ENCODE peak calls at places on chromosomes 12 and 14, in five cellular contexts. L, N, B, F and R are unnamed samples.
A peak's percentile ranks its signal among the peaks of the same experiment; 100 is the strongest.

GRCh38 chr14:63543826-63544320 is 696 bp upstream of the PPP2R5E start:
- DNase-seq in B (peak; percentile 43), L (no peak), N (no peak), F (no peak), R (no peak)

GRCh38 chr12:59973515-59973914 is 377.7 kb downstream of the SLC16A7 start:
- DNase-seq in F (no peak), N (peak; percentile 40), L (no peak), B (peak; percentile 82), R (no peak)

GRCh38 chr12:96034631-96035282 is 630 bp downstream of the LTA4H start:
- DNase-seq in B (peak; percentile 66), F (no peak), N (no peak), L (no peak), R (peak; percentile 37)

GRCh38 chr14:38931969-38932652 is 170.9 kb downstream of the SEC23A start:
- DNase-seq in L (no peak), F (no peak), B (no peak), N (no peak), R (no peak)

GRCh38 chr12:102757154-102757873 is 159.7 kb downstream of the PAH start:
- DNase-seq in N (no peak), F (peak; percentile 21), L (no peak), B (peak; percentile 59), R (no peak)

GRCh38 chr12:6432991-6433390 is 11.8 kb upstream of the CD27 start:
- DNase-seq in N (no peak), F (no peak), B (no peak), L (no peak), R (no peak)

GRCh38 chr12:132659146-132659545 is 28.0 kb downstream of the POLE start:
- DNase-seq in L (no peak), F (no peak), B (no peak), N (no peak), R (no peak)

GRCh38 chr14:74514471-74514932 is 20.9 kb downstream of the ISCA2 start:
- DNase-seq in F (no peak), N (no peak), B (peak; percentile 80), L (no peak), R (no peak)

GRCh38 chr14:50688875-50689274 is 20.8 kb upstream of the SAV1 start:
- DNase-seq in B (no peak), N (no peak), F (no peak), L (no peak), R (no peak)

GRCh38 chr12:19404232-19404880 is 34.9 kb upstream of the AEBP2 start:
- DNase-seq in B (no peak), F (no peak), N (no peak), L (peak; percentile 16), R (no peak)

GRCh38 chr12:94262228-94263010 is 114.0 kb downstream of the PLXNC1 start:
- DNase-seq in F (peak; percentile 72), L (peak; percentile 65), B (peak; percentile 99), N (peak; percentile 12), R (peak; percentile 85)

GRCh38 chr12:27109339-27110023 is 27.1 kb upstream of the C12orf71 start:
- DNase-seq in N (no peak), L (no peak), F (no peak), B (peak; percentile 91), R (no peak)

GRCh38 chr12:6507102-6507998 is 13.4 kb downstream of the NCAPD2 start:
- DNase-seq in F (no peak), L (no peak), B (no peak), N (no peak), R (no peak)

GRCh38 chr12:6230321-6231110 is 30.3 kb downstream of the CD9 start:
- DNase-seq in N (no peak), F (peak; percentile 41), B (peak; percentile 64), L (peak; percentile 63), R (no peak)

GRCh38 chr12:7994731-7995205 is 37.7 kb upstream of the FOXJ2 start:
- DNase-seq in L (no peak), F (no peak), N (no peak), B (peak; percentile 94), R (no peak)

GRCh38 chr12:91637789-91638624 is 455.4 kb upstream of the DCN start:
- DNase-seq in N (no peak), B (no peak), F (no peak), L (no peak), R (no peak)

GRCh38 chr12:6697584-6698351 is 2.8 kb downstream of the PIANP start:
- DNase-seq in N (peak; percentile 45), L (no peak), B (peak; percentile 81), F (no peak), R (peak; percentile 76)

GRCh38 chr12:52086944-52087835 is 7.7 kb downstream of the SMIM41 start:
- DNase-seq in F (no peak), N (no peak), L (no peak), B (no peak), R (no peak)

GRCh38 chr14:45902241-45902640 is 649.2 kb upstream of the MIS18BP1 start:
- DNase-seq in N (no peak), B (peak; percentile 0), L (no peak), F (no peak), R (no peak)

GRCh38 chr12:38367506-38367905 is 50.9 kb downstream of the ALG10B start:
- DNase-seq in B (no peak), N (no peak), L (no peak), F (no peak), R (no peak)

GRCh38 chr14:73785834-73786631 is 65.6 kb upstream of the PTGR2 start:
- DNase-seq in N (peak; percentile 46), F (peak; percentile 66), B (peak; percentile 96), L (peak; percentile 44), R (peak; percentile 69)

GRCh38 chr12:130764475-130765185 is 48.5 kb upstream of the RIMBP2 start:
- DNase-seq in F (no peak), L (no peak), B (peak; percentile 63), N (peak; percentile 65), R (no peak)

GRCh38 chr14:51609987-51610283 is 41.8 kb upstream of the FRMD6 start:
- DNase-seq in B (peak; percentile 53), F (no peak), N (no peak), L (no peak), R (no peak)

GRCh38 chr12:13142747-13143146 is 39.3 kb upstream of the GSG1 start:
- DNase-seq in L (no peak), F (no peak), B (no peak), N (no peak), R (no peak)

GRCh38 chr12:77133566-77133965 is 68.2 kb upstream of the E2F7 start:
- DNase-seq in F (no peak), L (no peak), B (peak; percentile 68), N (no peak), R (no peak)

DNA sequence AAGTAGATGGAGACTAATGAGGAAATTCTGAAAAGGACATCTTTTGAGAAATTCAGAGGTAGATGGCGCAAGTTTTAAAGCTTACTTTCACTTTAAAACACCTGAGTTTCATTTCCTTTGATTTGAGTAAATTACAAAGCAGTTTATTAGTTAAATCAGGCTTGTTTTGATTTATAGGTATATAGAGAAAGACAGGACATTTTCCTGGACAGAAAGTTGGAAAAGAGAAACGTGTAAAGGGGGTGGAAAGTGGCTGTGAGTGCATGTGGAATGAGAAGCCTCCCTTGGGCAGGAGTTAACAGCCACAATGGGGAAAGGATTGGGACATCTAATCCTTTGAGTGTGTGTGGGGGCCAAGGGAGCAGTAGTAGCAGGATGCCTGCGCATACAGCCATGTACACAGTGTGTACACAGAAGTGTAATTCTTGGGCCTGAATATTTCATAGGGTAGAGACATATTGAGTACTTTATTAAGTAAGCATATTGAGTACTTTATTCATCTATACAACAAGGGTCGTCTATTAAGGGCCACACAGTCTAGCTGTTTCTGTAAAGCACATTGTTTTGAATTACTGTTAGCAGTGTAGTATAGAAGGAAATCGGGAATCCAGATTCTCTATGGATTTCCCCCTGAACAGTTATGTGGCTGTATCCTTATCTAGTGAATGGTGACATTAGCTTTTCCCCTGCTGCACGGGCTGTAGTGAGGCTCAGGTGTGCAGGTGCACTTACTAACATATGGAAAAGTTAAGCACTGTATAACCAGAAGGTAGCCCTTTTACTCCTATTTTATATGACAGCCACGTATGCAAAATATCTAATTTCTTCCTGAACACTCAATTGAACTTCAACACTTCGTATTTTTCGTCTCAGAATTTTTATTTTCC is 19.1 kb downstream of the MARK3 start:
- DNase-seq in N (no peak), L (no peak), F (no peak), B (peak; percentile 65), R (no peak)
- H3K4me1 ChIP-seq in N (peaks cover 17% of the 10 kb centered on the region), L (peaks cover 37% of the 10 kb centered on the region), F (peaks cover 67% of the 10 kb centered on the region), B (peaks cover 48% of the 10 kb centered on the region), R (peaks cover 4% of the 10 kb centered on the region)

GRCh38 chr12:14961466-14962155 is at the start of gene ARHGDIB:
- DNase-seq in N (no peak), F (peak; percentile 17), B (peak; percentile 40), L (peak; percentile 65), R (no peak)
- H3K4me3 ChIP-seq in N (no peak within 1 kb of the TSS), F (peak within 1 kb of the TSS; percentile 28), B (peak within 1 kb of the TSS; percentile 55), L (peak within 1 kb of the TSS; percentile 71), R (peak within 1 kb of the TSS; percentile 15)

DNA sequence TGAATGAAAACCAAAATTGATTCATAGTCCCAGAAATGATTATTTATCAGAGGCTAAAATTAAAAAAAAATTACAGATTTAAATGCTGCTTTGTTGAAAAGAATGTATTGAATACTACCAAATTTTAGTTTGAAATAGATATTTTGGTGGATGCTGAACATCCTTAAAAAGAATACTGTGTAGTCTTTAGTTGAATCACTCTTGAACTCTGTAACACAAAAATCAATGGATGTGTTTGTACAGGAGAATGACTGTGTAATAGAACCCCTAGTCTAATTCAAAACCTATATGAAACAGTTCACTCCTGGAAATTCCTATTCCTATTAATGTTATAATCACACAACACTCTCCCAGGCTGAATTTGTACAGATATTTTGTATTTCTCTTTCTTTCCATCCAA is 1.5 kb upstream of the TSPAN8 start:
- DNase-seq in L (no peak), B (no peak), F (no peak), N (no peak), R (no peak)
- H3K27me3 ChIP-seq in L (no peaks in the 10 kb centered on the region), B (no peaks in the 10 kb centered on the region), F (no peaks in the 10 kb centered on the region), N (no peaks in the 10 kb centered on the region), R (no peaks in the 10 kb centered on the region)

GRCh38 chr12:121953293-121953692 is 34.9 kb downstream of the CFAP251 start:
- DNase-seq in B (no peak), N (no peak), F (no peak), L (no peak), R (no peak)

GRCh38 chr12:121943926-121944325 is 25.5 kb downstream of the CFAP251 start:
- DNase-seq in N (no peak), F (no peak), B (no peak), L (no peak), R (no peak)

GRCh38 chr12:121949643-121950397 is 31.4 kb downstream of the CFAP251 start:
- DNase-seq in B (peak; percentile 30), N (no peak), F (no peak), L (no peak), R (no peak)

GRCh38 chr12:121946313-121947025 is 28.1 kb downstream of the CFAP251 start:
- DNase-seq in L (no peak), F (no peak), B (no peak), N (no peak), R (no peak)

DNA sequence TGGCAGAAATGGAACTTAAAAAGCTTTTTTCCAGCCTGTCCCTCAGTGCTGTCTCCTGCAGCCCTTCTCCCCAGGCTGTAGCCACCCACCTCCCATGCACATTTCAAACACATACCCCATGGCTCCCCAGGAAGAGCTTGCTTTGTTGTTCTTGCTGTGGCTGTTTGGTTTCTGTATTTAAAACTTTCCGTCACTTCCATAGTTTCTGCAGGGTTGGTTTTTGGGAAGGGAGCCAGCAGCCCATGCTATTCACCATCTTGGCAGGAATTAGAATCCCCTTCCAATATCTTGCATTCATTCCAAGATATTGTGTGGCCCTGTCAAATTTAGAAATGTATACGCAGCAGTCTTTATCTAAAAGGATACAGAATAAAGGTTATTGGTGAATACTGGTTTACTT is 29.6 kb downstream of the CFAP251 start:
- DNase-seq in N (no peak), B (no peak), L (no peak), F (no peak), R (no peak)
- H3K4me1 ChIP-seq in N (peaks cover 5% of the 10 kb centered on the region), B (no peaks in the 10 kb centered on the region), L (no peaks in the 10 kb centered on the region), F (no peaks in the 10 kb centered on the region), R (no peaks in the 10 kb centered on the region)

GRCh38 chr12:9365296-9365695 is 157.1 kb upstream of the PZP start:
- DNase-seq in L (no peak), F (no peak), B (peak; percentile 51), N (no peak), R (no peak)
- H3K4me3 ChIP-seq in L (no peak overlapping the region), F (no peak overlapping the region), B (peak overlapping the region; percentile 61), N (no peak overlapping the region), R (no peak overlapping the region)